ENCODE peak calls at places on chromosomes 16 and 17, in nine cellular contexts. I is PC-9; B is naive thymus-derived CD4-positive, alpha-beta T cell; R is heart right ventricle; K is tibial artery; H is mammary epithelial cell; W is esophagus squamous epithelium; C is CD8-positive, alpha-beta T cell; X is A673. V is an unnamed sample.

GRCh38 chr17:17075037-17075755 is 32.9 kb downstream of the MPRIP start:
- DNase-seq in R (peak; percentile 50), B (no peak), H (peak; percentile 54), X (no peak), C (no peak), K (peak; percentile 70), W (no peak), I (no peak), V (peak; percentile 78)

GRCh38 chr17:45290269-45290765 is 26.5 kb downstream of the MAP3K14 start:
- DNase-seq in B (no peak), X (no peak), R (no peak), H (no peak), I (no peak), C (no peak), K (no peak), W (no peak), V (no peak)

GRCh38 chr17:16052486-16052885 is 52.9 kb downstream of the TTC19 start:
- DNase-seq in C (no peak), W (no peak), R (no peak), X (no peak), H (no peak), K (no peak), B (no peak), I (no peak), V (no peak)

GRCh38 chr16:19241512-19241911 is 44.0 kb upstream of the CLEC19A start:
- DNase-seq in K (no peak), I (no peak), B (no peak), C (no peak), R (no peak), W (no peak), X (no peak), H (no peak), V (no peak)

GRCh38 chr16:58938856-58939255 is 204.7 kb upstream of the GOT2 start:
- DNase-seq in K (no peak), R (no peak), X (no peak), C (no peak), W (no peak), I (no peak), H (no peak), B (no peak), V (no peak)

GRCh38 chr16:13316008-13316407 is 414.6 kb downstream of the SHISA9 start:
- DNase-seq in K (no peak), W (no peak), B (no peak), H (peak; percentile 85), I (peak; percentile 77), C (no peak), X (no peak), R (no peak), V (no peak)

GRCh38 chr17:82502207-82502606 is 17.3 kb upstream of the FOXK2 start:
- DNase-seq in C (no peak), I (no peak), B (no peak), X (no peak), K (peak; percentile 85), W (no peak), H (peak; percentile 77), R (no peak), V (no peak)

GRCh38 chr17:4789951-4790704 is 1.4 kb downstream of the GLTPD2 start:
- DNase-seq in R (peak; percentile 87), W (peak; percentile 24), I (peak; percentile 84), K (peak; percentile 90), X (peak; percentile 84), H (peak; percentile 96), C (peak; percentile 77), B (peak; percentile 76), V (peak; percentile 82)

GRCh38 chr16:50765866-50766265 is 24.0 kb downstream of the CYLD start:
- DNase-seq in I (no peak), H (no peak), X (no peak), B (no peak), K (no peak), W (no peak), C (no peak), R (no peak), V (no peak)

GRCh38 chr16:50610331-50611262 is 62.4 kb downstream of the NKD1 start:
- DNase-seq in R (no peak), W (no peak), I (no peak), X (no peak), K (no peak), C (no peak), H (no peak), B (no peak), V (no peak)

GRCh38 chr17:17781591-17782424 is 55.0 kb downstream of the SREBF1 start:
- DNase-seq in R (peak; percentile 85), X (peak; percentile 87), K (peak; percentile 93), C (peak; percentile 27), B (peak; percentile 32), I (no peak), H (no peak), W (no peak), V (peak; percentile 88)

GRCh38 chr16:82055728-82056549 is 20.9 kb downstream of the HSD17B2 start:
- DNase-seq in H (peak; percentile 75), W (no peak), C (no peak), X (no peak), I (no peak), B (no peak), R (no peak), K (no peak), V (no peak)

GRCh38 chr17:47652570-47652969 is 2.9 kb downstream of the KPNB1 start:
- DNase-seq in I (no peak), R (no peak), K (no peak), C (no peak), W (no peak), B (no peak), X (no peak), H (no peak), V (no peak)

GRCh38 chr17:37360632-37361031 is 15.2 kb upstream of the C17orf78 start:
- DNase-seq in W (no peak), C (no peak), I (peak; percentile 85), B (no peak), R (no peak), K (no peak), H (peak; percentile 56), X (no peak), V (no peak)

GRCh38 chr17:56595831-56596740 is 2.6 kb downstream of the NOG start:
- DNase-seq in I (peak; percentile 79), W (no peak), R (no peak), K (no peak), B (peak; percentile 5), H (peak; percentile 20), X (peak; percentile 35), C (peak; percentile 16), V (no peak)

GRCh38 chr16:88686439-88687253 is at the start of gene SNAI3:
- DNase-seq in K (no peak), B (peak; percentile 71), X (peak; percentile 64), R (peak; percentile 84), C (peak; percentile 87), H (peak; percentile 75), W (no peak), I (peak; percentile 64), V (peak; percentile 78)

GRCh38 chr17:46822388-46822921 is 4.0 kb upstream of the WNT3 start:
- DNase-seq in K (no peak), B (no peak), C (peak; percentile 24), R (no peak), X (no peak), W (no peak), I (no peak), H (no peak), V (no peak)

GRCh38 chr16:370443-370842 is at the start of gene MRPL28:
- DNase-seq in C (peak; percentile 94), H (peak; percentile 92), B (peak; percentile 92), X (peak; percentile 97), I (peak; percentile 86), K (peak; percentile 97), R (peak; percentile 93), W (peak; percentile 82), V (peak; percentile 91)

GRCh38 chr16:72013888-72014538 is 5.5 kb downstream of the DHODH start:
- DNase-seq in W (no peak), X (peak; percentile 60), I (no peak), R (peak; percentile 44), K (no peak), B (no peak), H (no peak), C (no peak), V (peak; percentile 77)
- H3K4me3 ChIP-seq in W (no peak overlapping the region), X (no peak overlapping the region), I (no peak overlapping the region), R (peak overlapping the region; percentile 16), K (no peak overlapping the region), B (no peak overlapping the region), H (no peak overlapping the region), C (no peak overlapping the region), V (no peak overlapping the region)

GRCh38 chr16:15739449-15739848 is 89.4 kb downstream of the NDE1 start:
- DNase-seq in K (no peak), B (no peak), H (no peak), R (no peak), I (no peak), X (no peak), C (no peak), W (no peak), V (no peak)

GRCh38 chr16:15739940-15740339 is 89.9 kb downstream of the NDE1 start:
- DNase-seq in B (no peak), K (no peak), I (no peak), R (no peak), H (no peak), X (no peak), C (no peak), W (no peak), V (peak; percentile 69)

GRCh38 chr16:15743657-15744056 is 93.6 kb downstream of the NDE1 start:
- DNase-seq in W (no peak), H (no peak), K (no peak), R (no peak), X (no peak), B (no peak), I (no peak), C (no peak), V (no peak)

GRCh38 chr16:15742716-15743115 is 92.7 kb downstream of the NDE1 start:
- DNase-seq in W (no peak), K (no peak), B (no peak), I (no peak), C (no peak), R (no peak), H (no peak), X (no peak), V (no peak)

GRCh38 chr16:15741207-15741871 is 91.3 kb downstream of the NDE1 start:
- DNase-seq in C (no peak), H (no peak), B (no peak), W (no peak), K (no peak), X (no peak), R (no peak), I (no peak), V (no peak)
- H3K4me1 ChIP-seq in C (no peaks in the 10 kb centered on the region), H (no peaks in the 10 kb centered on the region), B (no peaks in the 10 kb centered on the region), W (no peaks in the 10 kb centered on the region), K (no peaks in the 10 kb centered on the region), X (peaks cover 6% of the 10 kb centered on the region), R (no peaks in the 10 kb centered on the region), I (no peaks in the 10 kb centered on the region), V (peaks cover 12% of the 10 kb centered on the region)

GRCh38 chr17:74210191-74211140 is 2.9 kb upstream of the TTYH2 start:
- DNase-seq in H (peak; percentile 53), K (peak; percentile 79), W (no peak), I (peak; percentile 62), X (peak; percentile 74), B (peak; percentile 80), R (peak; percentile 73), C (peak; percentile 83), V (no peak)
- H3K4me3 ChIP-seq in H (no peak overlapping the region), K (no peak overlapping the region), W (no peak overlapping the region), I (no peak overlapping the region), X (no peak overlapping the region), B (no peak overlapping the region), R (no peak overlapping the region), C (no peak overlapping the region), V (no peak overlapping the region)

GRCh38 chr17:76973040-76973439 is 104.8 kb downstream of the MGAT5B start:
- DNase-seq in R (no peak), B (no peak), H (no peak), W (no peak), C (no peak), I (no peak), K (no peak), X (no peak), V (no peak)
- H3K4me1 ChIP-seq in R (peaks cover 16% of the 10 kb centered on the region), B (peaks cover 12% of the 10 kb centered on the region), H (peaks cover 6% of the 10 kb centered on the region), W (peaks cover 6% of the 10 kb centered on the region), C (peaks cover 11% of the 10 kb centered on the region), I (peaks cover 16% of the 10 kb centered on the region), K (no peaks in the 10 kb centered on the region), X (peaks cover 10% of the 10 kb centered on the region), V (peaks cover 2% of the 10 kb centered on the region)